ENCODE peak calls at places on chromosomes 7 and 10, in four cellular contexts. O is neuronal stem cell, L is colonic mucosa, J is uterus. A is an unnamed sample.

GRCh38 chr10:72132854-72133253 is 44.5 kb upstream of the SPOCK2 start:
- DNase-seq in L (no peak), J (no peak), O (no peak), A (no peak)

GRCh38 chr7:105218215-105218614 is 170.5 kb downstream of the SRPK2 start:
- DNase-seq in O (no peak), J (no peak), L (no peak), A (no peak)

GRCh38 chr7:110442386-110442837 is 648.5 kb upstream of the LRRN3 start:
- DNase-seq in O (peak), J (no peak), L (peak), A (no peak)

GRCh38 chr10:103507235-103508191 is 14.0 kb downstream of the NEURL1 start:
- DNase-seq in L (peak), J (no peak), O (no peak), A (no peak)

GRCh38 chr10:5314866-5315265 is 49.9 kb upstream of the UCN3 start:
- DNase-seq in O (no peak), L (no peak), J (no peak), A (no peak)

GRCh38 chr7:155803418-155804376 is 8.6 kb downstream of the SHH start:
- DNase-seq in J (no peak), L (peak), O (no peak), A (peak)

GRCh38 chr7:78792624-78793023 is 660.8 kb downstream of the MAGI2 start:
- DNase-seq in O (no peak), J (no peak), L (no peak), A (no peak)

GRCh38 chr7:84336303-84336702 is 141.7 kb upstream of the SEMA3A start:
- DNase-seq in J (no peak), O (no peak), L (no peak), A (no peak)

GRCh38 chr7:35185908-35186731 is 67.8 kb downstream of the TBX20 start:
- DNase-seq in O (peak), J (no peak), L (no peak), A (no peak)

GRCh38 chr7:81162234-81162633 is 243.4 kb upstream of the SEMA3C start:
- DNase-seq in O (no peak), L (no peak), J (no peak), A (no peak)

GRCh38 chr7:127751723-127752448 is 99.9 kb downstream of the SND1 start:
- DNase-seq in J (no peak), L (no peak), O (no peak), A (no peak)

GRCh38 chr7:157008206-157009169 is 2.0 kb downstream of the MNX1 start:
- DNase-seq in O (no peak), J (no peak), L (no peak), A (no peak)

GRCh38 chr10:116627386-116627933 is 6.7 kb downstream of the PNLIPRP2 start:
- DNase-seq in O (peak), L (peak), J (no peak), A (no peak)

GRCh38 chr10:71639412-71639719 is 80.2 kb downstream of the C10orf105 start:
- DNase-seq in J (no peak), O (no peak), L (peak), A (no peak)

GRCh38 chr7:129969881-129970446 is 17.2 kb upstream of the UBE2H start:
- DNase-seq in L (peak), O (no peak), J (peak), A (no peak)

GRCh38 chr7:105808209-105808608 is 68.2 kb downstream of the ATXN7L1 start:
- DNase-seq in O (no peak), J (no peak), L (no peak), A (no peak)

GRCh38 chr7:102891693-102892261 is 21.0 kb upstream of the LRRC17 start:
- DNase-seq in J (peak), O (no peak), L (no peak), A (no peak)

GRCh38 chr10:132554991-132555647 is 17.5 kb downstream of the INPP5A start:
- DNase-seq in O (no peak), J (peak), L (no peak), A (no peak)

GRCh38 chr10:93180402-93181040 is 106.8 kb downstream of the CYP26A1 start:
- DNase-seq in O (no peak), J (no peak), L (peak), A (no peak)

GRCh38 chr10:114458955-114459354 is 54.7 kb upstream of the AFAP1L2 start:
- DNase-seq in J (no peak), L (peak), O (no peak), A (peak)

GRCh38 chr7:106012935-106013439 is 49.9 kb downstream of the CDHR3 start:
- DNase-seq in J (no peak), O (no peak), L (no peak), A (no peak)

GRCh38 chr7:123675092-123675473 is 19.4 kb downstream of the LMOD2 start:
- DNase-seq in L (no peak), O (no peak), J (no peak), A (no peak)

GRCh38 chr10:12801214-12802087 is 200.1 kb downstream of the CCDC3 start:
- DNase-seq in L (no peak), J (no peak), O (no peak), A (no peak)

GRCh38 chr7:128268233-128268632 is 27.2 kb downstream of the LEP start:
- DNase-seq in J (no peak), L (no peak), O (no peak), A (no peak)

GRCh38 chr10:14995964-14996565 is 36.9 kb downstream of the MEIG1 start:
- DNase-seq in J (no peak), L (no peak), O (no peak), A (no peak)

GRCh38 chr10:79116801-79117723 is 48.3 kb downstream of the ZMIZ1 start:
- DNase-seq in J (no peak), L (peak), O (no peak), A (no peak)
- H3K27ac ChIP-seq in J (peak), L (no peak), O (no peak), A (peak)

GRCh38 chr10:124737708-124738107 is 6.5 kb downstream of the FAM53B start:
- DNase-seq in J (peak), L (peak), O (no peak), A (no peak)
- H3K4me3 ChIP-seq in J (no peak), L (no peak), O (no peak), A (no peak)

DNA sequence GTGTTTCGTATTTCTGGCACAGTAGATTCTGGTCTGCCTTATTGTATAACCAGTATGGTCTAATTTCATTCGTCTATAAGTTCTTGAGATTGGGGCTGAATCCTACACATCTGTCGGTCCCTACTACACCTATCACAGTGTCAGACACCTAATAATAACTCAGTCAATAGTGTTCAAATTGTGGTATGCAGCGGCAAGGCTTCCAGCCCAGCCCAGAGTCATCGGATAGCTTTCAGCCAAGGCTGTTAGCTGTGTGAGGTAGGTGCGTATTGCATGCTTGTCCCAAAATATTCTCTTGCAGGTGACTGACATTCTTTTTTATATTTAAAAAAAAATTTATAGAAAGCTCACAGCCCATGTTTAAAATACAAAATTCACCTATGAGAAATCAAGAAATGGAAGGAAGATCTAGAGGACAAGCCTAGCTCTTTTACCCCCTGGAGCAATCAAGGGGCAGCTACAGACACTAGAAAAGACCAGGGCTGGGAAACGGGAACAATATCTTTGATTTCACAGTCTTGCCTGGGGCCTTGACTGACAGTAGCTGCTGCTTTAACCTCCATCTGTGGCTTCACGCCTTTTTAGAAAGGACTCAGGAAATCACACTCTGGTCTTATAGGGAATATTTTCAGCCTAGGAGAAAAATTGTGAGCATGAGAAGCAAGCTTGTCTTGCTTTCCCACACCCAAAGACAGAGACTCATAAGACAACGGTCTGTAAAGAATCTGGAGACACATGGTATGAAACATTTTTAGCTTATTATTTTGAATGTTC is 9.5 kb upstream of the ASB4 start:
- DNase-seq in L (no peak), J (no peak), O (no peak), A (no peak)
- H3K27ac ChIP-seq in L (no peak), J (no peak), O (peak), A (no peak)

GRCh38 chr7:76260171-76260703 is 42.2 kb upstream of the HSPB1 start:
- DNase-seq in O (peak), J (no peak), L (peak), A (no peak)
- H3K4me3 ChIP-seq in O (peak), J (no peak), L (peak), A (no peak)

GRCh38 chr7:137934941-137935848 is 66.7 kb downstream of the CREB3L2 start:
- DNase-seq in L (no peak), J (no peak), O (no peak), A (no peak)

GRCh38 chr7:137932881-137933269 is 69.0 kb downstream of the CREB3L2 start:
- DNase-seq in O (no peak), L (no peak), J (no peak), A (no peak)

GRCh38 chr7:137931823-137932222 is 70.1 kb downstream of the CREB3L2 start:
- DNase-seq in L (no peak), O (no peak), J (no peak), A (no peak)

GRCh38 chr7:137934176-137934826 is 67.6 kb downstream of the CREB3L2 start:
- DNase-seq in O (no peak), L (no peak), J (no peak), A (no peak)

DNA sequence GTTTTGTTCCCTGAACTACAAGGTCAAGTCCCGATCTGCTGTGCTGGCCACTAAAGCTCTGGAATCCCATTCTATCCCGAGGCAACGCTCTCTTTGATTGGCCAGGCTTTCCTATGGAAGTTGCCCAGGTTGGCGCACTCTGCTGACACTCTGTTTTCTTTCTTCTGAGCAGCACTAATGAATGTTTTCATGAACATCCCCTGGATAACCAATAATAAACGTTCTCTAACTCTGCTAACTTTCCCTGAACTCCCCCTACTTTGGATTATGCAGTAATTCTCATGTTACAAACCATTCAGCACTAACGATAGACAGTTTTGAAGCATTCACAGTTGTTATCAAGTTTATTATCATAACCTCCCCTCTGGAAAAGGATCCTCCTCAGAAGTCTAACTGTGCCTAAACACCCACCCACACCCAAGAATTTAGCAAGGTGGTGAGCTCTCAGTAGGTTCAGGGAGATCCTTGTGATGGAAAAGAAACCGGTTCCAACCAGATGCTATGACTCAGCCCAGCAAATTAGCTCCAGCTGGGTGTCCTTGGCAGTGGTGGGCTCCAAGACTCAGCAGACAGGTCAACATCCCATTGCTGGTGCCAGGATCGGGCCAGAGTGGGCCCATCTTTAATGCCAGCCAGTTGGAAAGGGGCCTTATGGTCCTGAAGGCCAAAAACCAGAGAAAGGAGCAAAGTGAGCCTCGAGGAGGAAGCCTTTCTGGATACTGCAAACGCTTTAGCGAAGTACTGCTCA is 68.4 kb downstream of the CREB3L2 start:
- DNase-seq in O (no peak), J (peak), L (no peak), A (no peak)
- H3K27ac ChIP-seq in O (no peak), J (peak), L (peak), A (peak)

GRCh38 chr10:99981581-99982199 is 28.1 kb downstream of the DNMBP start:
- DNase-seq in O (no peak), L (no peak), J (no peak), A (no peak)

GRCh38 chr10:99983280-99983988 is 26.3 kb downstream of the DNMBP start:
- DNase-seq in L (no peak), O (no peak), J (peak), A (no peak)

GRCh38 chr10:99984201-99984600 is 25.5 kb downstream of the DNMBP start:
- DNase-seq in L (no peak), J (no peak), O (no peak), A (no peak)

GRCh38 chr10:99982728-99983127 is 27.0 kb downstream of the DNMBP start:
- DNase-seq in J (no peak), O (no peak), L (no peak), A (no peak)

DNA sequence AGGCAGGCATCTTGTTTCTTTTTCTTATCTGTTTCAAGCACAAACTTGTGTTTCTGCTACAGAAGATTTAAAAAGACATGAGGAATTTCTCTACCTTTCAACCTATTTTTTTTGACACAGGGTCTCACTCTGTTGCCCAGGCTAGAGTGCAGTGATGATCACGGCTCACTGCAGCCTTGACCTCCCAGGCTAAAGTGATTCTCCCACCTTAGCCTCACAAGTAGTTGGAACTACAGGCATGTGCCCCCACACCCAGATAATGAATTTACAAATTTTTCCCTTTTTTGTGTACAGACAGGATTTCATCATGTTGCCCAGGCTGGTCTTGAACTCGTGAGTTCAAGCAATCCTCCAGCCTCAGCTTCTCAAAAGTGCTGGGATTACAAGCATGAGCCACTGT is 25.1 kb downstream of the DNMBP start:
- DNase-seq in O (no peak), L (no peak), J (no peak), A (no peak)
- H3K4me3 ChIP-seq in O (no peak), L (no peak), J (no peak), A (no peak)

GRCh38 chr10:69224862-69225657 is 4.9 kb downstream of the HKDC1 start:
- DNase-seq in J (no peak), L (no peak), O (no peak), A (no peak)
- H3K27ac ChIP-seq in J (peak), L (peak), O (no peak), A (no peak)

GRCh38 chr10:34432589-34432988 is 382.5 kb downstream of the PARD3 start:
- DNase-seq in J (no peak), L (no peak), O (no peak), A (no peak)

GRCh38 chr10:34434119-34434594 is 380.9 kb downstream of the PARD3 start:
- DNase-seq in L (no peak), J (peak), O (no peak), A (no peak)

GRCh38 chr10:34433241-34434076 is 381.6 kb downstream of the PARD3 start:
- DNase-seq in J (no peak), O (no peak), L (no peak), A (no peak)

GRCh38 chr10:34427911-34428216 is 387.2 kb downstream of the PARD3 start:
- DNase-seq in J (no peak), O (no peak), L (no peak), A (no peak)

GRCh38 chr10:34430685-34431084 is 384.4 kb downstream of the PARD3 start:
- DNase-seq in L (no peak), O (no peak), J (no peak), A (no peak)
- H3K4me3 ChIP-seq in L (no peak), O (no peak), J (no peak), A (no peak)

DNA sequence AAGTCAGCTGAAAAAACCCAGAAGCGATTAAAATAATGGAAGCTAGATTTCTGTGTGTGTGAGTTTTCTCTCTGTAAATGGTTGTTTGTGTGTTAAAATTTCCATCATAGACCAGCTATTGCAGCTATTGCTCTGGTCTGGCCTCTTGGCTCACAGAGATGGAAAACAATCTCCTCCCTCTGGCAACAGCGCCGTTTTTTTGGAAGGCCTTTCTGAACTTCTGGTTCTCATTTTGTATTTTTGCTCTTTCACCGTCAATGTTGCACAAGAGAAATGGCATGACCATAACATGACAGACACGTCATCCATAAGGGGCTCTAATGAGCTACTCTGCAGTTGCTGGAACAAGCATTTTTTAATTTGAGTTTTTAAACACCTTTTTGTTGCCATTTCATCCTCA is 91.0 kb downstream of the CUBN start:
- DNase-seq in O (no peak), L (peak), J (peak), A (no peak)
- H3K27ac ChIP-seq in O (no peak), L (no peak), J (peak), A (no peak)